ENCODE peak calls at places on chromosomes 3 and 15, in six cellular contexts. Z is epithelial cell of esophagus, L is GM20000, Q is BE2C, P is mesenteric fat pad, A is mesenchymal stem cell. G is an unnamed sample.

GRCh38 chr15:51475736-51476135 is 134.3 kb downstream of the GLDN start:
- DNase-seq in A (no peak), L (no peak), P (no peak), Z (no peak), Q (no peak), G (no peak)

GRCh38 chr3:115165701-115166100 is 18.6 kb upstream of the ZBTB20 start:
- DNase-seq in A (no peak), Q (no peak), Z (no peak), P (no peak), L (no peak), G (no peak)

GRCh38 chr3:127542441-127542952 is 48.0 kb downstream of the TPRA1 start:
- DNase-seq in P (no peak), A (no peak), Q (no peak), Z (no peak), L (no peak), G (no peak)

GRCh38 chr3:126784254-126784653 is 80.2 kb downstream of the CHCHD6 start:
- DNase-seq in Z (no peak), Q (no peak), A (no peak), P (no peak), L (no peak), G (no peak)

GRCh38 chr3:33994568-33994967 is 196.1 kb downstream of the PDCD6IP start:
- DNase-seq in Q (no peak), Z (peak), L (no peak), A (no peak), P (no peak), G (no peak)

GRCh38 chr3:4978966-4979400 is 254 bp upstream of the BHLHE40 start:
- DNase-seq in L (peak), Q (peak), Z (peak), P (peak), A (peak), G (peak)

GRCh38 chr15:53830707-53831386 is 71.4 kb upstream of the WDR72 start:
- DNase-seq in P (no peak), L (no peak), A (no peak), Z (no peak), Q (peak), G (no peak)

GRCh38 chr3:73508330-73508954 is 116.3 kb downstream of the PDZRN3 start:
- DNase-seq in Z (peak), P (no peak), Q (peak), A (peak), L (peak), G (peak)

GRCh38 chr15:65641723-65642475 is 20.2 kb downstream of the SLC24A1 start:
- DNase-seq in Q (peak), A (no peak), L (no peak), Z (no peak), P (no peak), G (no peak)

GRCh38 chr15:74657846-74658245 is 38.0 kb downstream of the EDC3 start:
- DNase-seq in L (no peak), A (peak), P (no peak), Q (no peak), Z (peak), G (no peak)

GRCh38 chr3:180433172-180433571 is 168.8 kb upstream of the TTC14 start:
- DNase-seq in Q (no peak), A (no peak), L (no peak), Z (peak), P (no peak), G (no peak)

GRCh38 chr3:126466886-126467610 is 8.6 kb downstream of the ZXDC start:
- DNase-seq in P (peak), Z (no peak), L (no peak), Q (no peak), A (no peak), G (no peak)

GRCh38 chr3:181700168-181701087 is 11.3 kb upstream of the SOX2 start:
- DNase-seq in Z (peak), A (peak), Q (peak), L (peak), P (no peak), G (peak)

GRCh38 chr15:42100021-42100800 is 5.8 kb upstream of the PLA2G4D start:
- DNase-seq in Q (no peak), L (no peak), Z (peak), A (peak), P (no peak), G (no peak)

GRCh38 chr15:97521894-97522293 is 438.6 kb upstream of the ARRDC4 start:
- DNase-seq in L (no peak), A (peak), P (no peak), Q (no peak), Z (peak), G (no peak)

GRCh38 chr3:170480111-170480510 is 61.4 kb downstream of the CLDN11 start:
- DNase-seq in P (no peak), A (no peak), Z (no peak), Q (no peak), L (no peak), G (no peak)

GRCh38 chr3:186417791-186418190 is 55.8 kb upstream of the DGKG start:
- DNase-seq in Z (peak), Q (no peak), A (peak), L (no peak), P (no peak), G (no peak)